ENCODE peak calls at places on chromosomes 7 and 10, in seven cellular contexts. S is thoracic aorta; Q is CD8-positive, alpha-beta memory T cell; D is Caco-2; E is CD8-positive, alpha-beta T cell; R is stomach; X is gastrocnemius medialis. I is an unnamed sample.

GRCh38 chr7:130356121-130356759 is 11.6 kb downstream of the CPA5 start:
- DNase-seq in Q (no peak), R (no peak), E (no peak), D (peak; percentile 93), X (no peak), S (no peak), I (no peak)

GRCh38 chr10:16887565-16887964 is 70.3 kb upstream of the RSU1 start:
- DNase-seq in X (no peak), R (no peak), D (no peak), S (no peak), E (no peak), Q (no peak), I (no peak)

GRCh38 chr10:132678436-132679216 is 107.3 kb downstream of the NKX6-2 start:
- DNase-seq in D (peak; percentile 30), R (no peak), E (no peak), S (no peak), X (no peak), Q (no peak), I (no peak)

GRCh38 chr7:13633857-13634256 is 355.6 kb downstream of the ETV1 start:
- DNase-seq in X (no peak), E (no peak), D (no peak), Q (no peak), S (no peak), R (no peak), I (no peak)

GRCh38 chr10:36441557-36441956 is 683.8 kb upstream of the ANKRD30A start:
- DNase-seq in Q (no peak), X (no peak), E (no peak), R (no peak), S (no peak), D (no peak), I (no peak)

GRCh38 chr10:110411047-110411410 is 86.7 kb upstream of the DUSP5 start:
- DNase-seq in S (no peak), X (no peak), R (no peak), E (no peak), Q (no peak), D (no peak), I (no peak)

GRCh38 chr10:95758351-95759025 is 2.5 kb downstream of the ENTPD1 start:
- DNase-seq in S (no peak), X (no peak), R (no peak), E (no peak), D (no peak), Q (no peak), I (no peak)

GRCh38 chr7:45573636-45574470 is at the start of gene ADCY1:
- DNase-seq in S (no peak), X (no peak), D (peak; percentile 33), Q (no peak), E (no peak), R (no peak), I (no peak)

GRCh38 chr10:49298666-49298989 is 342 bp upstream of the C10orf71 start:
- DNase-seq in Q (no peak), X (peak; percentile 84), R (no peak), D (no peak), E (no peak), S (no peak), I (no peak)

GRCh38 chr10:34492081-34492480 is 323.0 kb downstream of the PARD3 start:
- DNase-seq in X (no peak), E (no peak), S (no peak), D (no peak), R (no peak), Q (no peak), I (no peak)

GRCh38 chr10:70993051-70993450 is 104.7 kb upstream of the PCBD1 start:
- DNase-seq in S (no peak), X (no peak), R (no peak), D (peak; percentile 30), Q (no peak), E (no peak), I (no peak)

GRCh38 chr7:128322040-128322643 is 21.6 kb downstream of the RBM28 start:
- DNase-seq in R (no peak), Q (peak; percentile 28), E (no peak), D (no peak), X (no peak), S (no peak), I (peak; percentile 58)

GRCh38 chr7:151897951-151898686 is 21.2 kb upstream of the PRKAG2 start:
- DNase-seq in D (peak; percentile 12), X (no peak), E (no peak), S (no peak), R (no peak), Q (no peak), I (no peak)

GRCh38 chr7:33698006-33698405 is 207.3 kb upstream of the BMPER start:
- DNase-seq in D (no peak), Q (no peak), R (no peak), S (no peak), X (no peak), E (no peak), I (peak; percentile 70)

GRCh38 chr10:119286983-119287612 is 79.7 kb downstream of the GRK5 start:
- DNase-seq in X (no peak), R (no peak), Q (no peak), E (no peak), D (no peak), S (no peak), I (no peak)

GRCh38 chr7:79781716-79782115 is 328.2 kb upstream of the MAGI2 start:
- DNase-seq in X (no peak), Q (no peak), S (no peak), E (no peak), D (no peak), R (no peak), I (no peak)

GRCh38 chr7:923108-924041 is 31.1 kb downstream of the ADAP1 start:
- DNase-seq in E (peak; percentile 82), R (peak; percentile 70), Q (peak; percentile 94), D (peak; percentile 30), S (no peak), X (peak; percentile 46), I (peak; percentile 88)

GRCh38 chr10:43282881-43283280 is 16.0 kb upstream of the RASGEF1A start:
- DNase-seq in X (no peak), E (no peak), S (no peak), Q (no peak), R (no peak), D (peak; percentile 69), I (no peak)

GRCh38 chr10:104231784-104232612 is at the start of gene CFAP43:
- DNase-seq in R (peak; percentile 100), S (peak; percentile 94), Q (peak; percentile 98), D (peak; percentile 99), X (peak; percentile 97), E (peak; percentile 99), I (peak; percentile 98)

GRCh38 chr10:104260775-104261115 is 6.1 kb downstream of the GSTO1 start:
- DNase-seq in R (no peak), Q (no peak), D (no peak), X (no peak), E (no peak), S (no peak), I (no peak)

GRCh38 chr10:117217196-117217761 is 20.0 kb downstream of the KCNK18 start:
- DNase-seq in Q (no peak), D (peak; percentile 48), E (no peak), X (no peak), S (no peak), R (no peak), I (peak; percentile 31)

GRCh38 chr10:50561266-50561665 is 62.5 kb downstream of the SGMS1 start:
- DNase-seq in D (no peak), Q (no peak), S (no peak), E (no peak), R (no peak), X (no peak), I (no peak)

GRCh38 chr10:101018600-101019439 is 12.1 kb downstream of the PDZD7 start:
- DNase-seq in X (no peak), R (peak; percentile 90), D (peak; percentile 87), E (peak; percentile 53), Q (peak; percentile 36), S (peak; percentile 36), I (peak; percentile 83)

GRCh38 chr10:101014966-101015581 is 15.5 kb downstream of the LZTS2 start:
- DNase-seq in R (no peak), D (no peak), Q (no peak), E (no peak), S (no peak), X (no peak), I (no peak)

GRCh38 chr10:101018118-101018599 is 12.8 kb downstream of the PDZD7 start:
- DNase-seq in D (no peak), Q (no peak), R (no peak), S (no peak), E (no peak), X (no peak), I (no peak)

GRCh38 chr10:101015582-101015973 is 15.4 kb downstream of the PDZD7 start:
- DNase-seq in Q (no peak), E (no peak), R (no peak), D (no peak), S (no peak), X (no peak), I (no peak)

GRCh38 chr10:101016814-101017213 is 14.1 kb downstream of the PDZD7 start:
- DNase-seq in X (no peak), E (no peak), Q (no peak), S (no peak), D (no peak), R (no peak), I (no peak)
- H3K27me3 ChIP-seq in X (no peaks in the 10 kb centered on the region), E (peaks cover 22% of the 10 kb centered on the region), Q (peaks cover 20% of the 10 kb centered on the region), S (no peaks in the 10 kb centered on the region), D (no peaks in the 10 kb centered on the region), R (no peaks in the 10 kb centered on the region), I (no peaks in the 10 kb centered on the region)

GRCh38 chr10:102243304-102243703 is 2.0 kb upstream of the PITX3 start:
- DNase-seq in Q (no peak), E (no peak), S (no peak), R (no peak), D (no peak), X (no peak), I (no peak)
- H3K27me3 ChIP-seq in Q (peaks cover 18% of the 10 kb centered on the region), E (peaks cover 10% of the 10 kb centered on the region), S (no peaks in the 10 kb centered on the region), R (peaks cover 15% of the 10 kb centered on the region), D (no peaks in the 10 kb centered on the region), X (no peaks in the 10 kb centered on the region), I (no peaks in the 10 kb centered on the region)

GRCh38 chr7:145797507-145797906 is 319.1 kb upstream of the CNTNAP2 start:
- DNase-seq in R (no peak), S (no peak), Q (no peak), D (no peak), E (no peak), X (no peak), I (no peak)
- H3K27me3 ChIP-seq in R (no peaks in the 10 kb centered on the region), S (no peaks in the 10 kb centered on the region), Q (no peaks in the 10 kb centered on the region), D (no peaks in the 10 kb centered on the region), E (no peaks in the 10 kb centered on the region), X (no peaks in the 10 kb centered on the region), I (no peaks in the 10 kb centered on the region)

GRCh38 chr10:1377231-1377630 is 321.0 kb downstream of the WDR37 start:
- DNase-seq in X (no peak), S (no peak), E (no peak), D (peak; percentile 10), Q (no peak), R (peak; percentile 2), I (no peak)

GRCh38 chr10:1376384-1376945 is 320.3 kb downstream of the WDR37 start:
- DNase-seq in S (no peak), E (no peak), Q (no peak), X (no peak), D (no peak), R (no peak), I (no peak)

GRCh38 chr10:1374901-1375804 is 319.0 kb downstream of the WDR37 start:
- DNase-seq in X (no peak), D (no peak), R (no peak), E (no peak), S (no peak), Q (no peak), I (no peak)

GRCh38 chr10:1374501-1374900 is 318.3 kb downstream of the WDR37 start:
- DNase-seq in R (no peak), S (no peak), Q (no peak), X (no peak), D (no peak), E (no peak), I (no peak)

GRCh38 chr10:1375805-1376170 is 319.6 kb downstream of the WDR37 start:
- DNase-seq in E (no peak), R (no peak), Q (no peak), X (no peak), S (no peak), D (no peak), I (no peak)
- H3K27me3 ChIP-seq in E (no peaks in the 10 kb centered on the region), R (peaks cover 17% of the 10 kb centered on the region), Q (peaks cover 6% of the 10 kb centered on the region), X (peaks cover 9% of the 10 kb centered on the region), S (no peaks in the 10 kb centered on the region), D (peaks cover 4% of the 10 kb centered on the region), I (no peaks in the 10 kb centered on the region)

I was measured in small intestine.